ENCODE peak calls at places on chromosomes 2 and 18, in five cellular contexts. One of them, this sample, is unnamed.
A peak's percentile ranks its signal among the peaks of the same experiment; 100 is the strongest.

GRCh38 chr18:28067346-28067745 is 109.6 kb downstream of the CDH2 start:
- DNase-seq in IMR-90: no peak
- DNase-seq in adrenal gland: no peak
- DNase-seq in colonic mucosa: no peak
- DNase-seq in lower lobe of right lung: no peak
- DNase-seq in this sample: no peak

GRCh38 chr2:232488097-232488711 is 570 bp upstream of the ECEL1 start:
- DNase-seq in IMR-90: no peak
- DNase-seq in adrenal gland: no peak
- DNase-seq in colonic mucosa: no peak
- DNase-seq in lower lobe of right lung: peak; percentile 34
- DNase-seq in this sample: no peak

GRCh38 chr2:14745288-14746076 is 113.0 kb downstream of the LRATD1 start:
- DNase-seq in IMR-90: no peak
- DNase-seq in adrenal gland: peak; percentile 25
- DNase-seq in colonic mucosa: no peak
- DNase-seq in lower lobe of right lung: no peak
- DNase-seq in this sample: no peak

GRCh38 chr2:218400167-218400929 is 680 bp downstream of the CTDSP1 start:
- DNase-seq in IMR-90: no peak
- DNase-seq in adrenal gland: peak; percentile 60
- DNase-seq in colonic mucosa: peak; percentile 57
- DNase-seq in lower lobe of right lung: peak; percentile 76
- DNase-seq in this sample: peak; percentile 91

GRCh38 chr2:63300835-63301234 is 250.2 kb downstream of the OTX1 start:
- DNase-seq in IMR-90: no peak
- DNase-seq in adrenal gland: no peak
- DNase-seq in colonic mucosa: no peak
- DNase-seq in lower lobe of right lung: no peak
- DNase-seq in this sample: no peak

GRCh38 chr2:74845217-74845751 is 11.4 kb downstream of the HK2 start:
- DNase-seq in IMR-90: peak; percentile 94
- DNase-seq in adrenal gland: peak; percentile 89
- DNase-seq in colonic mucosa: peak; percentile 90
- DNase-seq in lower lobe of right lung: peak; percentile 91
- DNase-seq in this sample: peak; percentile 92

GRCh38 chr2:44569397-44569970 is 207.7 kb downstream of the CAMKMT start:
- DNase-seq in IMR-90: no peak
- DNase-seq in adrenal gland: no peak
- DNase-seq in colonic mucosa: no peak
- DNase-seq in lower lobe of right lung: no peak
- DNase-seq in this sample: no peak

GRCh38 chr2:196601430-196602306 is 37.8 kb upstream of the CCDC150 start:
- DNase-seq in IMR-90: peak; percentile 97
- DNase-seq in adrenal gland: peak; percentile 32
- DNase-seq in colonic mucosa: no peak
- DNase-seq in lower lobe of right lung: no peak
- DNase-seq in this sample: no peak

GRCh38 chr18:68418881-68419280 is 296.0 kb downstream of the TMX3 start:
- DNase-seq in IMR-90: peak; percentile 93
- DNase-seq in adrenal gland: no peak
- DNase-seq in colonic mucosa: no peak
- DNase-seq in lower lobe of right lung: no peak
- DNase-seq in this sample: no peak

DNA sequence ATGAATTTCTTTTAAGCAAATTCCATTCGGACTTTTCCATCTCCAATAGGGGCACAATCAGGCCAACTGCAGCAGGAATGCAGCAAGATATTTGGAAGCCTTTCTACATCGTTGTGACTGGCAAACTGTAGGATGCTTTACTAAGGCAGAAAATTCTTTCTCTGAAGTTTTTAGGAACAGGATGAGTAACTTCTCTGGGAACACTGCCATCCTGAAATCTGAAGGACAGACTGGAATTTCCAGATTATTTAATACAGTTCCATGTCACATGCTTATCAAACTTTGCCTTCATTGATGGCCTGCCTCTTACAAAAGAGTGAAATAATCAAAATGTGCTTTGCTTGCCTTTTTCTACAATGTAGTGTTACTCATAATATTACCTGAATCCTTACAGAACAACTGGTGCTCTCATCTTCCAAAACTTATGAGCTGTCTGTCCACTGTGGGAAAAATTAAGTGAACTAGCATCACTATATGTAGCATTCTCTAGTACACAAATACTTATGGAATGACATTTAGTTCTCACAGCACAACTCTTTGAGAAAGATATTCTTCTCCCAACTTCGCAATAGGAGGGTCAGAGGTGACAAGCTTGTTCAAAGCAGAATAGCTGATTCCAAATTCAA is 32.0 kb upstream of the MAP2 start:
- DNase-seq in IMR-90: peak; percentile 0
- DNase-seq in adrenal gland: peak; percentile 22
- DNase-seq in colonic mucosa: no peak
- DNase-seq in lower lobe of right lung: no peak
- DNase-seq in this sample: no peak
- H3K4me1 ChIP-seq in IMR-90: no peaks in the 10 kb centered on the region
- H3K4me1 ChIP-seq in adrenal gland: no peaks in the 10 kb centered on the region
- H3K4me1 ChIP-seq in colonic mucosa: no peaks in the 10 kb centered on the region
- H3K4me1 ChIP-seq in lower lobe of right lung: no peaks in the 10 kb centered on the region
- H3K4me1 ChIP-seq in this sample: no peaks in the 10 kb centered on the region

DNA sequence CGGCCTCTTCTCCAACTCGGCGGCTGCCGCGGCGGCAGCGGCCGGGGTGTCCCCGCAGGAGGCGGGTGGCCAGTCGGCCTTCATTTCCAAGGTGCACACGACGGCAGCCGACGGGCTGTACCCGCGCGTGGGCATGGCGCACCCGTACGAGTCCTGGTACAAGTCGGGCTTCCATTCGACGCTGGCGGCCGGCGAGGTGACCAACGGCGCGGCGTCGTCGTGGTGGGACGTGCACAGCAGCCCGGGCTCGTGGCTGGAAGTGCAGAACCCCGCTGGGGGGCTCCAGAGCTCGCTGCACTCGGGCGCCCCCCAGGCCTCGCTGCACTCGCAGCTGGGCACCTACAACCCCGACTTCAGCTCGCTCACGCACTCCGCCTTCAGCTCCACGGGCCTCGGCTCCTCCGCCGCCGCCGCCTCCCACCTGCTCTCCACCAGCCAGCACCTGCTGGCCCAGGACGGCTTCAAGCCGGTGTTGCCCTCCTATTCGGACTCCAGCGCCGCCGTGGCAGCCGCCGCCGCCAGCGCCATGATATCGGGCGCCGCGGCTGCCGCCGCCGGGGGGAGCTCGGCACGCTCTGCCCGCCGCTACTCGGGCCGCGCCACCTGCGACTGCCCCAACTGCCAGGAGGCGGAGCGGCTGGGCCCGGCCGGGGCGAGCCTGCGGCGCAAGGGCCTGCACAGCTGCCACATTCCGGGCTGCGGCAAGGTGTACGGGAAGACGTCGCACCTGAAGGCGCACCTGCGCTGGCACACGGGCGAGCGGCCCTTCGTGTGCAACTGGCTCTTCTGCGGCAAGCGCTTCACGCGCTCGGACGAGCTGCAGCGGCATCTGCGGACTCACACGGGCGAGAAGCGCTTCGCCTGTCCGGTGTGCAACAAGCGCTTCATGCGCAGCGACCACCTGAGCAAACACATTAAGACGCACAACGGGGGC is 1.9 kb downstream of the SP9 start:
- DNase-seq in IMR-90: no peak
- DNase-seq in adrenal gland: no peak
- DNase-seq in colonic mucosa: peak; percentile 60
- DNase-seq in lower lobe of right lung: peak; percentile 56
- DNase-seq in this sample: peak; percentile 91
- TF ChIP-seq CTCF in IMR-90: peak; percentile 9
- TF ChIP-seq CTCF in adrenal gland: no peak
- TF ChIP-seq CTCF in colonic mucosa: no peak
- TF ChIP-seq CTCF in lower lobe of right lung: peak; percentile 8
- TF ChIP-seq CTCF in this sample: peak; percentile 17

GRCh38 chr18:22285299-22286140 is 116.1 kb downstream of the GATA6 start:
- DNase-seq in IMR-90: no peak
- DNase-seq in adrenal gland: no peak
- DNase-seq in colonic mucosa: no peak
- DNase-seq in lower lobe of right lung: no peak
- DNase-seq in this sample: no peak

GRCh38 chr18:22282311-22283235 is 113.2 kb downstream of the GATA6 start:
- DNase-seq in IMR-90: peak; percentile 96
- DNase-seq in adrenal gland: no peak
- DNase-seq in colonic mucosa: no peak
- DNase-seq in lower lobe of right lung: no peak
- DNase-seq in this sample: no peak

GRCh38 chr18:22284581-22285230 is 115.3 kb downstream of the GATA6 start:
- DNase-seq in IMR-90: no peak
- DNase-seq in adrenal gland: no peak
- DNase-seq in colonic mucosa: no peak
- DNase-seq in lower lobe of right lung: no peak
- DNase-seq in this sample: no peak

GRCh38 chr18:22280453-22280750 is 111.0 kb downstream of the GATA6 start:
- DNase-seq in IMR-90: no peak
- DNase-seq in adrenal gland: no peak
- DNase-seq in colonic mucosa: no peak
- DNase-seq in lower lobe of right lung: no peak
- DNase-seq in this sample: no peak

DNA sequence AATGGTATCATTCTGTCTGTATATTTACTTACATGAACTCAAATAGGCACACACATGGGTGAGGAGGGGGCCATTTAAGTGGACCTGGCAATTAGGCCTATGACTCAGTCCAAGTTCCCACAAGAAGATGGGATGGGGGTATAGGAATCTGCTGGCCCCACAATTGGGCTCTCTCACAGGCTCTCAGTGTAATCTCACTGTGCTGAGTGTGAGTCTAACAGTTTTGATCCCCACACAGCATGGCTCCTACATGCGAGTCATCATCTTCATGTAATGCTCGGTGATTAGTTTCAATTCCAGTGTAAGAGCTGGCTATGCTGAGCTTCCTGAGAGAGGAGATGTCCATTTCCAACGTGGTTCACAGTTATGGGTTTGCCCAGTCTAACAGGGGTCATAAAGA is 114.0 kb downstream of the GATA6 start:
- DNase-seq in IMR-90: peak; percentile 56
- DNase-seq in adrenal gland: no peak
- DNase-seq in colonic mucosa: no peak
- DNase-seq in lower lobe of right lung: no peak
- DNase-seq in this sample: no peak
- H3K27ac ChIP-seq in IMR-90: no peak overlapping the region
- H3K27ac ChIP-seq in adrenal gland: no peak overlapping the region
- H3K27ac ChIP-seq in colonic mucosa: peak overlapping the region; percentile 66
- H3K27ac ChIP-seq in lower lobe of right lung: no peak overlapping the region
- H3K27ac ChIP-seq in this sample: no peak overlapping the region

GRCh38 chr2:105784577-105784976 is 39.9 kb downstream of the NCK2 start:
- DNase-seq in IMR-90: no peak
- DNase-seq in adrenal gland: no peak
- DNase-seq in colonic mucosa: no peak
- DNase-seq in lower lobe of right lung: no peak
- DNase-seq in this sample: no peak
- H3K4me1 ChIP-seq in IMR-90: peaks cover 16% of the 10 kb centered on the region
- H3K4me1 ChIP-seq in adrenal gland: peaks cover 36% of the 10 kb centered on the region
- H3K4me1 ChIP-seq in colonic mucosa: peaks cover 7% of the 10 kb centered on the region
- H3K4me1 ChIP-seq in lower lobe of right lung: peaks cover 65% of the 10 kb centered on the region
- H3K4me1 ChIP-seq in this sample: peaks cover 85% of the 10 kb centered on the region

GRCh38 chr2:5594288-5594687 is 97.9 kb upstream of the SOX11 start:
- DNase-seq in IMR-90: no peak
- DNase-seq in adrenal gland: no peak
- DNase-seq in colonic mucosa: no peak
- DNase-seq in lower lobe of right lung: no peak
- DNase-seq in this sample: no peak

GRCh38 chr2:5590836-5591235 is 101.3 kb upstream of the SOX11 start:
- DNase-seq in IMR-90: no peak
- DNase-seq in adrenal gland: no peak
- DNase-seq in colonic mucosa: no peak
- DNase-seq in lower lobe of right lung: no peak
- DNase-seq in this sample: no peak

GRCh38 chr2:5592906-5593305 is 99.3 kb upstream of the SOX11 start:
- DNase-seq in IMR-90: peak; percentile 22
- DNase-seq in adrenal gland: no peak
- DNase-seq in colonic mucosa: no peak
- DNase-seq in lower lobe of right lung: no peak
- DNase-seq in this sample: no peak

GRCh38 chr2:5587726-5588125 is 104.5 kb upstream of the SOX11 start:
- DNase-seq in IMR-90: no peak
- DNase-seq in adrenal gland: no peak
- DNase-seq in colonic mucosa: no peak
- DNase-seq in lower lobe of right lung: no peak
- DNase-seq in this sample: no peak

DNA sequence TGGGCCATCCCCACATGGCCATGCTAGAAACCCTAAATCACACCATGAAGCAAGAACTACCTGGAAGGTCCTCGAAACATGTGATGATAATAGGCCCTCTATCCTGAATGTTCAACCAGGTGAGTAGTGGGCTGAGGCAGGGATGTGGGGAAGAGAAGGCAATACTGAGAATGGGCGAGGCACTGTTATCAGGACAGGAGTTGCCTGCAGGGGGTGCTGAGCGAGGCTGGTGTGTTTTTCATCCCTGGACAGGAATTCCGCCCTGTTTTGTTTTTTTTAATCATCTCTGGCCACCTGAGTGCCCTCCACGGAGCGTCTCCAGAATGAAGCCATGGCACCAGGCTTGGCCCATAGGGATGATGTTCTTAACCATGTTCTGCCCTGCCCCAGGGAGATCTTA is 103.0 kb upstream of the SOX11 start:
- DNase-seq in IMR-90: no peak
- DNase-seq in adrenal gland: no peak
- DNase-seq in colonic mucosa: no peak
- DNase-seq in lower lobe of right lung: no peak
- DNase-seq in this sample: no peak
- TF ChIP-seq CTCF in IMR-90: no peak
- TF ChIP-seq CTCF in adrenal gland: no peak
- TF ChIP-seq CTCF in colonic mucosa: no peak
- TF ChIP-seq CTCF in lower lobe of right lung: no peak
- TF ChIP-seq CTCF in this sample: no peak

GRCh38 chr2:69741281-69742169 is at the start of gene ANXA4:
- DNase-seq in IMR-90: peak; percentile 74
- DNase-seq in adrenal gland: peak; percentile 73
- DNase-seq in colonic mucosa: peak; percentile 96
- DNase-seq in lower lobe of right lung: peak; percentile 93
- DNase-seq in this sample: peak; percentile 91
- H3K27ac ChIP-seq in IMR-90: peak within 1 kb of the TSS; percentile 79
- H3K27ac ChIP-seq in adrenal gland: peak within 1 kb of the TSS; percentile 90
- H3K27ac ChIP-seq in colonic mucosa: peak within 1 kb of the TSS; percentile 99
- H3K27ac ChIP-seq in lower lobe of right lung: peak within 1 kb of the TSS; percentile 97
- H3K27ac ChIP-seq in this sample: peak within 1 kb of the TSS; percentile 76